ENCODE peak calls at places on chromosomes 16 and 17, in seven cellular contexts. One of them, this sample, is unnamed.

GRCh38 chr17:68572138-68572842 is 28.9 kb downstream of the FAM20A start:
- DNase-seq in upper lobe of left lung: no peak
- DNase-seq in IMR-90: no peak
- DNase-seq in HCT116: no peak
- DNase-seq in transverse colon: peak
- DNase-seq in suprapubic skin: no peak
- DNase-seq in ovary: no peak
- DNase-seq in this sample: no peak

GRCh38 chr17:44587339-44587738 is 30.1 kb downstream of the FZD2 start:
- DNase-seq in upper lobe of left lung: no peak
- DNase-seq in IMR-90: peak
- DNase-seq in HCT116: peak
- DNase-seq in transverse colon: no peak
- DNase-seq in suprapubic skin: no peak
- DNase-seq in ovary: peak
- DNase-seq in this sample: peak

GRCh38 chr17:82120148-82120547 is 22.1 kb upstream of the FASN start:
- DNase-seq in upper lobe of left lung: no peak
- DNase-seq in IMR-90: peak
- DNase-seq in HCT116: no peak
- DNase-seq in transverse colon: no peak
- DNase-seq in suprapubic skin: no peak
- DNase-seq in ovary: no peak
- DNase-seq in this sample: no peak

GRCh38 chr17:6468051-6468790 is 24.0 kb downstream of the PIMREG start:
- DNase-seq in upper lobe of left lung: no peak
- DNase-seq in IMR-90: no peak
- DNase-seq in HCT116: no peak
- DNase-seq in transverse colon: no peak
- DNase-seq in suprapubic skin: no peak
- DNase-seq in ovary: no peak
- DNase-seq in this sample: no peak

GRCh38 chr17:57109393-57110151 is 24.5 kb downstream of the AKAP1 start:
- DNase-seq in upper lobe of left lung: no peak
- DNase-seq in IMR-90: peak
- DNase-seq in HCT116: no peak
- DNase-seq in transverse colon: peak
- DNase-seq in suprapubic skin: no peak
- DNase-seq in ovary: no peak
- DNase-seq in this sample: no peak

GRCh38 chr17:66331038-66331816 is 28.8 kb downstream of the PRKCA start:
- DNase-seq in upper lobe of left lung: no peak
- DNase-seq in IMR-90: no peak
- DNase-seq in HCT116: no peak
- DNase-seq in transverse colon: no peak
- DNase-seq in suprapubic skin: no peak
- DNase-seq in ovary: no peak
- DNase-seq in this sample: no peak

GRCh38 chr16:89828870-89829629 is 775 bp downstream of the SPIRE2 start:
- DNase-seq in upper lobe of left lung: no peak
- DNase-seq in IMR-90: no peak
- DNase-seq in HCT116: no peak
- DNase-seq in transverse colon: no peak
- DNase-seq in suprapubic skin: no peak
- DNase-seq in ovary: no peak
- DNase-seq in this sample: peak

GRCh38 chr17:47844230-47844629 is 3.2 kb upstream of the SCRN2 start:
- DNase-seq in upper lobe of left lung: no peak
- DNase-seq in IMR-90: peak
- DNase-seq in HCT116: no peak
- DNase-seq in transverse colon: no peak
- DNase-seq in suprapubic skin: no peak
- DNase-seq in ovary: no peak
- DNase-seq in this sample: no peak

GRCh38 chr17:80146121-80147034 is 550 bp downstream of the EIF4A3 start:
- DNase-seq in upper lobe of left lung: no peak
- DNase-seq in IMR-90: peak
- DNase-seq in HCT116: no peak
- DNase-seq in transverse colon: no peak
- DNase-seq in suprapubic skin: peak
- DNase-seq in ovary: peak
- DNase-seq in this sample: no peak

GRCh38 chr17:55843785-55844184 is 92.9 kb downstream of the PCTP start:
- DNase-seq in upper lobe of left lung: no peak
- DNase-seq in IMR-90: no peak
- DNase-seq in HCT116: no peak
- DNase-seq in transverse colon: no peak
- DNase-seq in suprapubic skin: no peak
- DNase-seq in ovary: no peak
- DNase-seq in this sample: no peak

GRCh38 chr17:44345497-44346026 is 460 bp downstream of the GRN start:
- DNase-seq in upper lobe of left lung: peak
- DNase-seq in IMR-90: peak
- DNase-seq in HCT116: peak
- DNase-seq in transverse colon: peak
- DNase-seq in suprapubic skin: peak
- DNase-seq in ovary: peak
- DNase-seq in this sample: no peak

GRCh38 chr17:66347661-66348604 is 45.5 kb downstream of the PRKCA start:
- DNase-seq in upper lobe of left lung: no peak
- DNase-seq in IMR-90: peak
- DNase-seq in HCT116: no peak
- DNase-seq in transverse colon: peak
- DNase-seq in suprapubic skin: no peak
- DNase-seq in ovary: no peak
- DNase-seq in this sample: no peak

GRCh38 chr17:45980855-45981254 is 18.2 kb upstream of the STH start:
- DNase-seq in upper lobe of left lung: no peak
- DNase-seq in IMR-90: no peak
- DNase-seq in HCT116: no peak
- DNase-seq in transverse colon: no peak
- DNase-seq in suprapubic skin: no peak
- DNase-seq in ovary: no peak
- DNase-seq in this sample: no peak

GRCh38 chr16:55389426-55390073 is 65.5 kb downstream of the IRX6 start:
- DNase-seq in upper lobe of left lung: no peak
- DNase-seq in IMR-90: no peak
- DNase-seq in HCT116: no peak
- DNase-seq in transverse colon: no peak
- DNase-seq in suprapubic skin: no peak
- DNase-seq in ovary: no peak
- DNase-seq in this sample: no peak

GRCh38 chr17:78364436-78365281 is 4.8 kb upstream of the SOCS3 start:
- DNase-seq in upper lobe of left lung: peak
- DNase-seq in IMR-90: no peak
- DNase-seq in HCT116: no peak
- DNase-seq in transverse colon: no peak
- DNase-seq in suprapubic skin: no peak
- DNase-seq in ovary: no peak
- DNase-seq in this sample: no peak

GRCh38 chr16:54938351-54939346 is 8.0 kb downstream of the IRX5 start:
- DNase-seq in upper lobe of left lung: peak
- DNase-seq in IMR-90: no peak
- DNase-seq in HCT116: no peak
- DNase-seq in transverse colon: no peak
- DNase-seq in suprapubic skin: peak
- DNase-seq in ovary: no peak
- DNase-seq in this sample: no peak

GRCh38 chr17:2064147-2064489 is 9.2 kb downstream of the HIC1 start:
- DNase-seq in upper lobe of left lung: no peak
- DNase-seq in IMR-90: no peak
- DNase-seq in HCT116: no peak
- DNase-seq in transverse colon: no peak
- DNase-seq in suprapubic skin: no peak
- DNase-seq in ovary: no peak
- DNase-seq in this sample: no peak

GRCh38 chr17:71511266-71511995 is 609.4 kb upstream of the SOX9 start:
- DNase-seq in upper lobe of left lung: no peak
- DNase-seq in IMR-90: no peak
- DNase-seq in HCT116: no peak
- DNase-seq in transverse colon: no peak
- DNase-seq in suprapubic skin: no peak
- DNase-seq in ovary: no peak
- DNase-seq in this sample: no peak

GRCh38 chr17:31488982-31489294 is 97.5 kb downstream of the RAB11FIP4 start:
- DNase-seq in upper lobe of left lung: no peak
- DNase-seq in IMR-90: no peak
- DNase-seq in HCT116: no peak
- DNase-seq in transverse colon: no peak
- DNase-seq in suprapubic skin: no peak
- DNase-seq in ovary: no peak
- DNase-seq in this sample: no peak

GRCh38 chr16:4496305-4496704 is 20.1 kb downstream of the HMOX2 start:
- DNase-seq in upper lobe of left lung: no peak
- DNase-seq in IMR-90: peak
- DNase-seq in HCT116: peak
- DNase-seq in transverse colon: no peak
- DNase-seq in suprapubic skin: no peak
- DNase-seq in ovary: no peak
- DNase-seq in this sample: no peak

GRCh38 chr17:20189979-20190378 is 180.8 kb downstream of the SPECC1 start:
- DNase-seq in upper lobe of left lung: no peak
- DNase-seq in IMR-90: no peak
- DNase-seq in HCT116: no peak
- DNase-seq in transverse colon: no peak
- DNase-seq in suprapubic skin: no peak
- DNase-seq in ovary: no peak
- DNase-seq in this sample: no peak

GRCh38 chr16:8996891-8997290 is 33.2 kb upstream of the USP7 start:
- DNase-seq in upper lobe of left lung: no peak
- DNase-seq in IMR-90: no peak
- DNase-seq in HCT116: peak
- DNase-seq in transverse colon: no peak
- DNase-seq in suprapubic skin: no peak
- DNase-seq in ovary: no peak
- DNase-seq in this sample: no peak

GRCh38 chr17:32157225-32157624 is 14.9 kb downstream of the RHOT1 start:
- DNase-seq in upper lobe of left lung: no peak
- DNase-seq in IMR-90: peak
- DNase-seq in HCT116: no peak
- DNase-seq in transverse colon: no peak
- DNase-seq in suprapubic skin: no peak
- DNase-seq in ovary: no peak
- DNase-seq in this sample: no peak

DNA sequence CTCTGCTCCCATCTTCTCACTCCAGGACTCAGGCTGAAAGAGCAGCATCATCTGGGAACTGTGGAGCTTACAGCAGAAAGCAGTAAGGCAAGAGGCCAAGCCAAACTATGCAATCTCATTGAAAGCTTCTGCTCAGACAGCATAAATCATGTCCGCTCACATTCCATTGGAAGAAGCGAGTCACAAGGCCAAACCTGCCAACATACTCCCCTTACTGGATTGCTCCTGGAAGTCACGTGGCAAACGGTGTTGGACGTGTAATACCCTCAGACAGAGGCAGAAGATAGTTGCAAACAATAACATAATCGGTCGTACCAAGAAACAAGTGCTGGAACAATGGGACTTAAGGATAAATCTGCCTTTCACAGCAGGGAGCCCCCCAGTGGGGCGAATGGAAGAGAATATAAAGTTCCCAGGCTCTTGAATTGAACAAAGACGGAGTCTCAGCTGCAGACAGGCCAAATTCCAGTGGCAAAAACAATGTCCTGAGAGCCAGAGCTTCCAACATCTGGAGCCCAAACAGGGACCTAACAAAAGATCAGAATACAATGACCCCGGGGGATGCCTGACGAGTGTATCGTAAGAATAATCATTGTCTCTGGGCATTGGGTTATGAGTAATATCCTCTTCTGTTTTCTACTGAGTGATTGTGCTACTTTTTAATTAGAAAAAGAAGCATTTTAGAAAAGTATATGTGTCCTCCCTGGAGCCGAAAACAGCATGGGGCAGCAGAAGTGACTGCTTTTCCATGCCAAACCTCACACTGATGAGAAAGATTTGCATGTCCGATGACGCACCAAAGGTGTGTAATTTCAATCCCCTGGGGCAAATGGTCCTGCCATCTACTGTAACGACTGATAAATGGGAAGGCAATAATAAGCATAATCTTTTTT is 68.4 kb downstream of the CMC2 start:
- DNase-seq in upper lobe of left lung: no peak
- DNase-seq in IMR-90: peak
- DNase-seq in HCT116: peak
- DNase-seq in transverse colon: peak
- DNase-seq in suprapubic skin: peak
- DNase-seq in ovary: peak
- DNase-seq in this sample: peak
- TF ChIP-seq POLR2A in upper lobe of left lung: no peak
- TF ChIP-seq POLR2A in IMR-90: no peak
- TF ChIP-seq POLR2A in HCT116: no peak
- TF ChIP-seq POLR2A in transverse colon: no peak
- TF ChIP-seq POLR2A in suprapubic skin: no peak
- TF ChIP-seq POLR2A in ovary: no peak
- TF ChIP-seq POLR2A in this sample: no peak

GRCh38 chr17:3295632-3296031 is 2.5 kb downstream of the OR3A1 start:
- DNase-seq in upper lobe of left lung: no peak
- DNase-seq in IMR-90: no peak
- DNase-seq in HCT116: no peak
- DNase-seq in transverse colon: no peak
- DNase-seq in suprapubic skin: no peak
- DNase-seq in ovary: no peak
- DNase-seq in this sample: no peak

DNA sequence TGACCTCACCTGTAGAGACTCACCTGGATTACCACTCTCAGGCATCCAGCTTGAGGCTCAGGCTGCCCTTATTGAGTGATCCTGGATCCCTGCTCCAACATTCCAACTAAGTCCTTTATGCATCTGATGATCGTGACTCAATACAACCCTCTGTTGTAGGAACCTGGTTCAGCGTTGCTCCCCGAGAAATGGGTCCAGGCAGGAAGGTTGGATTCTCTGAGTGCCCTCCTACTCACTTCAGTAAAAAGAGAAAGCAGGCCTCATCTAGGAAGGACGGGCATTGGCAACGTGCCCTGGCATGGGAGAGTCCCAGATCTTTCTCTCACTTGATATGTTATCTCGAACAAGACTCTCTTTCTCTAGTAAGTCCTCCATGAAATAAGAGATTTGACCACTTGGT is at the start of gene OR3A1:
- DNase-seq in upper lobe of left lung: no peak
- DNase-seq in IMR-90: no peak
- DNase-seq in HCT116: no peak
- DNase-seq in transverse colon: no peak
- DNase-seq in suprapubic skin: no peak
- DNase-seq in ovary: no peak
- DNase-seq in this sample: no peak
- TF ChIP-seq POLR2A in upper lobe of left lung: no peak
- TF ChIP-seq POLR2A in IMR-90: no peak
- TF ChIP-seq POLR2A in HCT116: no peak
- TF ChIP-seq POLR2A in transverse colon: no peak
- TF ChIP-seq POLR2A in suprapubic skin: no peak
- TF ChIP-seq POLR2A in ovary: no peak
- TF ChIP-seq POLR2A in this sample: no peak

GRCh38 chr17:49788443-49789277 is at the start of gene KAT7:
- DNase-seq in upper lobe of left lung: peak
- DNase-seq in IMR-90: peak
- DNase-seq in HCT116: peak
- DNase-seq in transverse colon: peak
- DNase-seq in suprapubic skin: peak
- DNase-seq in ovary: peak
- DNase-seq in this sample: peak
- TF ChIP-seq POLR2A in upper lobe of left lung: peak
- TF ChIP-seq POLR2A in IMR-90: peak
- TF ChIP-seq POLR2A in HCT116: peak
- TF ChIP-seq POLR2A in transverse colon: peak
- TF ChIP-seq POLR2A in suprapubic skin: peak
- TF ChIP-seq POLR2A in ovary: peak
- TF ChIP-seq POLR2A in this sample: peak

GRCh38 chr17:35747540-35748017 is 5.5 kb downstream of the GAS2L2 start:
- DNase-seq in upper lobe of left lung: no peak
- DNase-seq in IMR-90: peak
- DNase-seq in HCT116: peak
- DNase-seq in transverse colon: peak
- DNase-seq in suprapubic skin: peak
- DNase-seq in ovary: peak
- DNase-seq in this sample: peak
- TF ChIP-seq POLR2A in upper lobe of left lung: no peak
- TF ChIP-seq POLR2A in IMR-90: peak
- TF ChIP-seq POLR2A in HCT116: no peak
- TF ChIP-seq POLR2A in transverse colon: no peak
- TF ChIP-seq POLR2A in suprapubic skin: no peak
- TF ChIP-seq POLR2A in ovary: no peak
- TF ChIP-seq POLR2A in this sample: no peak